ENCODE peak calls at places on chromosomes 1 and 21, in ten cellular contexts. One of them, this sample, is unnamed. For H3K4me1 and H3K9me3, the result is how much of the 10 kb centered on the place peaks cover.

GRCh38 chr1:151994956-151995355 is 1.3 kb upstream of the S100A10 start:
- DNase-seq in H9: peak
- DNase-seq in CD8-positive, alpha-beta memory T cell: no peak
- DNase-seq in prostate gland: no peak
- DNase-seq in fibroblast of lung: peak
- DNase-seq in thyroid gland: no peak
- DNase-seq in A549: peak
- DNase-seq in ascending aorta: no peak
- DNase-seq in tibial artery: peak
- DNase-seq in tibial nerve: no peak
- DNase-seq in this sample: peak

GRCh38 chr1:22237433-22238093 is 94.7 kb upstream of the WNT4 start:
- DNase-seq in A549: no peak
- DNase-seq in tibial artery: no peak
- DNase-seq in fibroblast of lung: no peak
- DNase-seq in thyroid gland: peak
- DNase-seq in ascending aorta: no peak
- DNase-seq in prostate gland: no peak
- DNase-seq in CD8-positive, alpha-beta memory T cell: no peak
- DNase-seq in H9: no peak
- DNase-seq in tibial nerve: no peak
- DNase-seq in this sample: no peak

GRCh38 chr1:195550071-195550862 is 1058.0 kb downstream of the KCNT2 start:
- DNase-seq in prostate gland: no peak
- DNase-seq in fibroblast of lung: no peak
- DNase-seq in tibial artery: no peak
- DNase-seq in tibial nerve: no peak
- DNase-seq in CD8-positive, alpha-beta memory T cell: no peak
- DNase-seq in ascending aorta: no peak
- DNase-seq in thyroid gland: peak
- DNase-seq in A549: no peak
- DNase-seq in H9: no peak
- DNase-seq in this sample: no peak

GRCh38 chr1:9844106-9844505 is 20.3 kb upstream of the CLSTN1 start:
- DNase-seq in fibroblast of lung: no peak
- DNase-seq in prostate gland: no peak
- DNase-seq in H9: no peak
- DNase-seq in tibial artery: no peak
- DNase-seq in ascending aorta: no peak
- DNase-seq in A549: no peak
- DNase-seq in thyroid gland: no peak
- DNase-seq in tibial nerve: no peak
- DNase-seq in CD8-positive, alpha-beta memory T cell: no peak
- DNase-seq in this sample: no peak

GRCh38 chr1:62707746-62708123 is 19.5 kb upstream of the DOCK7 start:
- DNase-seq in prostate gland: no peak
- DNase-seq in tibial artery: no peak
- DNase-seq in A549: no peak
- DNase-seq in thyroid gland: peak
- DNase-seq in ascending aorta: no peak
- DNase-seq in tibial nerve: no peak
- DNase-seq in fibroblast of lung: no peak
- DNase-seq in H9: no peak
- DNase-seq in CD8-positive, alpha-beta memory T cell: no peak
- DNase-seq in this sample: no peak

GRCh38 chr21:33539612-33540011 is 2.3 kb downstream of the GART start:
- DNase-seq in CD8-positive, alpha-beta memory T cell: no peak
- DNase-seq in prostate gland: no peak
- DNase-seq in tibial artery: no peak
- DNase-seq in tibial nerve: no peak
- DNase-seq in fibroblast of lung: peak
- DNase-seq in A549: no peak
- DNase-seq in ascending aorta: no peak
- DNase-seq in thyroid gland: no peak
- DNase-seq in H9: no peak
- DNase-seq in this sample: no peak

GRCh38 chr1:19934336-19934735 is 10.9 kb upstream of the PLA2G2E start:
- DNase-seq in ascending aorta: no peak
- DNase-seq in H9: no peak
- DNase-seq in fibroblast of lung: no peak
- DNase-seq in tibial artery: no peak
- DNase-seq in A549: no peak
- DNase-seq in tibial nerve: no peak
- DNase-seq in CD8-positive, alpha-beta memory T cell: no peak
- DNase-seq in prostate gland: no peak
- DNase-seq in thyroid gland: no peak
- DNase-seq in this sample: no peak

GRCh38 chr21:42582422-42583149 is 68.9 kb downstream of the SLC37A1 start:
- DNase-seq in tibial artery: no peak
- DNase-seq in prostate gland: no peak
- DNase-seq in tibial nerve: no peak
- DNase-seq in fibroblast of lung: no peak
- DNase-seq in CD8-positive, alpha-beta memory T cell: no peak
- DNase-seq in ascending aorta: no peak
- DNase-seq in H9: no peak
- DNase-seq in thyroid gland: no peak
- DNase-seq in A549: no peak
- DNase-seq in this sample: no peak

GRCh38 chr1:229972600-229973296 is 94.3 kb upstream of the GALNT2 start:
- DNase-seq in ascending aorta: no peak
- DNase-seq in tibial artery: no peak
- DNase-seq in H9: peak
- DNase-seq in thyroid gland: no peak
- DNase-seq in tibial nerve: no peak
- DNase-seq in prostate gland: no peak
- DNase-seq in A549: no peak
- DNase-seq in fibroblast of lung: no peak
- DNase-seq in CD8-positive, alpha-beta memory T cell: no peak
- DNase-seq in this sample: no peak

GRCh38 chr1:230279583-230279945 is 146.6 kb downstream of the PGBD5 start:
- DNase-seq in A549: no peak
- DNase-seq in fibroblast of lung: no peak
- DNase-seq in tibial nerve: no peak
- DNase-seq in H9: no peak
- DNase-seq in thyroid gland: no peak
- DNase-seq in ascending aorta: no peak
- DNase-seq in prostate gland: no peak
- DNase-seq in CD8-positive, alpha-beta memory T cell: no peak
- DNase-seq in tibial artery: no peak
- DNase-seq in this sample: no peak

GRCh38 chr1:201982082-201982922 is at the start of gene RNPEP:
- DNase-seq in tibial artery: peak
- DNase-seq in prostate gland: peak
- DNase-seq in A549: peak
- DNase-seq in fibroblast of lung: peak
- DNase-seq in H9: peak
- DNase-seq in ascending aorta: no peak
- DNase-seq in thyroid gland: peak
- DNase-seq in tibial nerve: peak
- DNase-seq in CD8-positive, alpha-beta memory T cell: peak
- DNase-seq in this sample: peak

DNA sequence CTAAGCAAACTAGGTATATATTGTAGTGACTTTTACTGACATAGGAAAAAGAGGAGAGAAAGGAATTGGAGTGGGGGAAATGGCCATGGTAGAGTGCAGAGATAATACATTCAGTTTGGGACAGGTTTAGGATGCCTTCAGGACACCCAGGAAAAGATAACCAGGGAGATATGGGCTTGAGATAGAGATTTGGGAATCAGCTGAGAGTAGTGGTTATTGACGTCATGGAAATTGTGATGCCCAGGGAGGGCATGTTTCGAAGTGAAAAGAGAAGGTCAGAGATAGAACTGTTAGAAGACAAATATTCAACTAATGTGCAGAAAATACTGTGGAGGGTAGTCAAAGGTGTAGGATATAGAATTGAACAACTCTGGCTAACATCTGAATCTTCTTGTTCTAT is 40.6 kb downstream of the CAMSAP2 start:
- DNase-seq in H9: no peak
- DNase-seq in tibial artery: no peak
- DNase-seq in thyroid gland: no peak
- DNase-seq in tibial nerve: no peak
- DNase-seq in A549: no peak
- DNase-seq in CD8-positive, alpha-beta memory T cell: no peak
- DNase-seq in ascending aorta: no peak
- DNase-seq in fibroblast of lung: no peak
- DNase-seq in prostate gland: no peak
- DNase-seq in this sample: no peak
- H3K4me1 ChIP-seq in H9: under half
- H3K4me1 ChIP-seq in tibial artery: under half
- H3K4me1 ChIP-seq in thyroid gland: under half
- H3K4me1 ChIP-seq in tibial nerve: under half
- H3K4me1 ChIP-seq in A549: under half
- H3K4me1 ChIP-seq in CD8-positive, alpha-beta memory T cell: under half
- H3K4me1 ChIP-seq in ascending aorta: under half
- H3K4me1 ChIP-seq in fibroblast of lung: under half
- H3K4me1 ChIP-seq in prostate gland: under half
- H3K4me1 ChIP-seq in this sample: under half

GRCh38 chr1:205009666-205010065 is 33.3 kb upstream of the CNTN2 start:
- DNase-seq in prostate gland: no peak
- DNase-seq in tibial artery: no peak
- DNase-seq in tibial nerve: no peak
- DNase-seq in CD8-positive, alpha-beta memory T cell: no peak
- DNase-seq in H9: no peak
- DNase-seq in thyroid gland: no peak
- DNase-seq in ascending aorta: no peak
- DNase-seq in fibroblast of lung: no peak
- DNase-seq in A549: no peak
- DNase-seq in this sample: no peak

GRCh38 chr1:205004296-205004813 is 38.7 kb upstream of the CNTN2 start:
- DNase-seq in prostate gland: no peak
- DNase-seq in A549: no peak
- DNase-seq in tibial nerve: no peak
- DNase-seq in H9: no peak
- DNase-seq in fibroblast of lung: no peak
- DNase-seq in tibial artery: no peak
- DNase-seq in thyroid gland: no peak
- DNase-seq in ascending aorta: no peak
- DNase-seq in CD8-positive, alpha-beta memory T cell: no peak
- DNase-seq in this sample: no peak

GRCh38 chr1:205013683-205014367 is 29.2 kb upstream of the CNTN2 start:
- DNase-seq in ascending aorta: no peak
- DNase-seq in H9: no peak
- DNase-seq in thyroid gland: peak
- DNase-seq in CD8-positive, alpha-beta memory T cell: no peak
- DNase-seq in tibial artery: no peak
- DNase-seq in fibroblast of lung: no peak
- DNase-seq in A549: no peak
- DNase-seq in tibial nerve: no peak
- DNase-seq in prostate gland: peak
- DNase-seq in this sample: peak

GRCh38 chr1:205012416-205013140 is 30.4 kb upstream of the CNTN2 start:
- DNase-seq in tibial artery: no peak
- DNase-seq in fibroblast of lung: no peak
- DNase-seq in CD8-positive, alpha-beta memory T cell: no peak
- DNase-seq in thyroid gland: peak
- DNase-seq in prostate gland: no peak
- DNase-seq in tibial nerve: no peak
- DNase-seq in ascending aorta: no peak
- DNase-seq in H9: no peak
- DNase-seq in A549: no peak
- DNase-seq in this sample: no peak

DNA sequence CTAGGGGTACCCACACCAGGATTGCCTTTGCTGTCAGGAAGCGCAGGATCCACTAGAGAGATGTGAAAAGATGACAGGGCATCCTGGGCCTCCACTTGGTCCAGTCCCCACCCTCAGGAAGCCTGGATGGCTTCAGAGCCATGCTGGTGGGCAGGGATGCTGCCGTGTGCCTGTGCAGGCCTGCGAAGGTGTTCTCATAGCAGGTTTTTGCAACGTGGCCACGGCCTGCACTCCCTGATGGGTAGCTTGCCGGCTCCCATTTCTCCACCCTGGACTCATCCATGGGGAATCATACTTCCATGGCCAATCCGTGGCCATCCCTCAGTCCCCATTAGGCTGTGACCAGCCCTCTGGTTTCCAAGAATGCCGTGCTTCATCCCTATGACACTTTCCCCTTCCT is 34.1 kb upstream of the CNTN2 start:
- DNase-seq in CD8-positive, alpha-beta memory T cell: no peak
- DNase-seq in H9: no peak
- DNase-seq in fibroblast of lung: no peak
- DNase-seq in tibial artery: no peak
- DNase-seq in A549: no peak
- DNase-seq in ascending aorta: no peak
- DNase-seq in prostate gland: no peak
- DNase-seq in thyroid gland: no peak
- DNase-seq in tibial nerve: no peak
- DNase-seq in this sample: no peak
- H3K27ac ChIP-seq in CD8-positive, alpha-beta memory T cell: no peak
- H3K27ac ChIP-seq in H9: no peak
- H3K27ac ChIP-seq in fibroblast of lung: no peak
- H3K27ac ChIP-seq in tibial artery: no peak
- H3K27ac ChIP-seq in A549: no peak
- H3K27ac ChIP-seq in ascending aorta: no peak
- H3K27ac ChIP-seq in prostate gland: no peak
- H3K27ac ChIP-seq in thyroid gland: no peak
- H3K27ac ChIP-seq in tibial nerve: no peak
- H3K27ac ChIP-seq in this sample: no peak

GRCh38 chr1:185062710-185063370 is 17.5 kb downstream of the RNF2 start:
- DNase-seq in tibial artery: no peak
- DNase-seq in ascending aorta: no peak
- DNase-seq in H9: no peak
- DNase-seq in tibial nerve: no peak
- DNase-seq in fibroblast of lung: peak
- DNase-seq in CD8-positive, alpha-beta memory T cell: no peak
- DNase-seq in prostate gland: no peak
- DNase-seq in A549: no peak
- DNase-seq in thyroid gland: no peak
- DNase-seq in this sample: no peak
- H3K9me3 ChIP-seq in tibial artery: under half
- H3K9me3 ChIP-seq in ascending aorta: under half
- H3K9me3 ChIP-seq in H9: under half
- H3K9me3 ChIP-seq in tibial nerve: under half
- H3K9me3 ChIP-seq in fibroblast of lung: under half
- H3K9me3 ChIP-seq in CD8-positive, alpha-beta memory T cell: under half
- H3K9me3 ChIP-seq in prostate gland: under half
- H3K9me3 ChIP-seq in A549: under half
- H3K9me3 ChIP-seq in thyroid gland: under half
- H3K9me3 ChIP-seq in this sample: under half

DNA sequence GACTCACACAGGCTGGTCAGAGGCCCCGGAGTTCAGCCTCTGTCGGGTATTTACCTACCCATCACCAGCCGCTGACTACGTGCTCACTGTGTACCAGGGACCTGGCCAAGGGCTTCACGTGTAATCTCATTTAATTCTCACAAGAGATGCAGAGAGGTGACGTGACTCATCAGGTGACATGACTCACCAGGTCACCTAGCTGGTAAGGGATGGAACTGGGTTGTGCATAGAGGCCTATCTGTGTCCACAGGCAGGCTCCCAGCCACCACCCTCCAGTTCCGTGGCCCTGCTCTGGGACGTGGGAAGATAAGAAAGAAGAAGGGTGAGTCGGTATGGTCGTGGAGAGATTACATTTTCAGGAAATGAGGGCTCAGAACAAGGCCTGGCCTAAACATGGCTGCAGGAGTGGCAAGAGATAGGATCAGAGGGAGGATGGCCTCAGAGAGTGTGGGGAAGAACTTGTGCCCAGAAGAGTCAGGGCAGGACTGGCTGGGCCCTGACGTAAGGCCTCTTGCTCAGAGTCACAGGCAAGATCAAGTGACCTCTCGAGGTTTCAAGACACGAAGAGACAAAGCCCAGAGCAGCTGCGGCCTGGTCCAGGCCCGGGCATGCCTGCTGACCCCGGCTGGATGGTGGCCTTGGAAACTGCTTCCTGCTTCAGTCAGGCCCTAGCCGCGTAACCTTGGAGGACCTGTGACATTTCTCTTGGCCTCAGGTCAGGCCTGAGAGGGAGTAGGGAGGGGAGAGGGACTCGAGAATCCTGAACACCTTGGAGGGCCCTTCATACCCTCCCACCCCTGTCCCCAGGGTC is 52.7 kb upstream of the WASF2 start:
- DNase-seq in CD8-positive, alpha-beta memory T cell: no peak
- DNase-seq in ascending aorta: no peak
- DNase-seq in fibroblast of lung: peak
- DNase-seq in H9: no peak
- DNase-seq in prostate gland: peak
- DNase-seq in tibial nerve: no peak
- DNase-seq in tibial artery: peak
- DNase-seq in A549: peak
- DNase-seq in thyroid gland: peak
- DNase-seq in this sample: peak
- H3K4me1 ChIP-seq in CD8-positive, alpha-beta memory T cell: under half
- H3K4me1 ChIP-seq in ascending aorta: under half
- H3K4me1 ChIP-seq in fibroblast of lung: half or more
- H3K4me1 ChIP-seq in H9: under half
- H3K4me1 ChIP-seq in prostate gland: under half
- H3K4me1 ChIP-seq in tibial nerve: half or more
- H3K4me1 ChIP-seq in tibial artery: half or more
- H3K4me1 ChIP-seq in A549: half or more
- H3K4me1 ChIP-seq in thyroid gland: half or more
- H3K4me1 ChIP-seq in this sample: half or more